ENCODE peak calls at places on chromosomes 4 and X, in six cellular contexts. N, K, Y, C, J and E are unnamed samples.

GRCh38 chr4:145842224-145842887 is 96.3 kb downstream of the ZNF827 start:
- DNase-seq in N (no peak), K (no peak), Y (peak), C (no peak), J (peak), E (no peak)

GRCh38 chrX:152632445-152633097 is 5.1 kb upstream of the GABRQ start:
- DNase-seq in N (peak), K (peak), Y (peak), C (no peak), J (peak), E (no peak)

GRCh38 chrX:2748171-2748814 is 3.5 kb upstream of the XG start:
- DNase-seq in N (no peak), K (no peak), Y (no peak), C (no peak), J (no peak), E (peak)

GRCh38 chrX:20431486-20431885 is 164.8 kb upstream of the RPS6KA3 start:
- DNase-seq in N (no peak), K (no peak), Y (no peak), C (no peak), J (no peak), E (no peak)

GRCh38 chr4:48300004-48300403 is 30.4 kb upstream of the TEC start:
- DNase-seq in N (no peak), K (no peak), Y (peak), C (no peak), J (no peak), E (no peak)

GRCh38 chr4:149168645-149169044 is 647.0 kb downstream of the IQCM start:
- DNase-seq in N (no peak), K (no peak), Y (peak), C (no peak), J (no peak), E (no peak)

GRCh38 chrX:44101300-44101699 is 128.1 kb upstream of the NDP start:
- DNase-seq in N (no peak), K (no peak), Y (no peak), C (no peak), J (no peak), E (peak)

GRCh38 chr4:94811653-94812052 is 53.9 kb downstream of the BMPR1B start:
- DNase-seq in N (no peak), K (no peak), Y (no peak), C (no peak), J (no peak), E (no peak)

GRCh38 chr4:53076335-53076958 is 214.3 kb downstream of the RASL11B start:
- DNase-seq in N (no peak), K (no peak), Y (no peak), C (no peak), J (no peak), E (no peak)

GRCh38 chr4:13516315-13516860 is 27.9 kb downstream of the NKX3-2 start:
- DNase-seq in N (no peak), K (no peak), Y (no peak), C (no peak), J (no peak), E (no peak)

GRCh38 chr4:138925495-138925894 is 90.1 kb upstream of the NOCT start:
- DNase-seq in N (no peak), K (no peak), Y (peak), C (no peak), J (no peak), E (no peak)

GRCh38 chr4:6783111-6783981 is 819 bp downstream of the KIAA0232 start:
- DNase-seq in N (peak), K (peak), Y (peak), C (peak), J (no peak), E (no peak)

GRCh38 chrX:26352891-26353430 is 137.0 kb downstream of the MAGEB5 start:
- DNase-seq in N (no peak), K (no peak), Y (no peak), C (no peak), J (no peak), E (no peak)

GRCh38 chrX:71181558-71181909 is 36.9 kb downstream of the NLGN3 start:
- DNase-seq in N (peak), K (no peak), Y (no peak), C (no peak), J (no peak), E (no peak)